ENCODE peak calls at places on chromosomes 6 and 20, in five cellular contexts. R is stimulated activated CD4-positive, alpha-beta T cell treated with anti-CD3 and anti-CD28 coated beads, TNF-alpha, amount 100 ng/mL, for 4 hours; D is coronary artery; E is Right ventricle myocardium inferior; N is pancreas. J is an unnamed sample.

GRCh38 chr6:2839982-2840793 is 1.5 kb downstream of the SERPINB1 start:
- DNase-seq in R (no peak), D (no peak), N (no peak), E (no peak), J (peak)

GRCh38 chr20:50302463-50303041 is 111.9 kb downstream of the CEBPB start:
- DNase-seq in R (no peak), D (no peak), E (no peak), N (no peak), J (no peak)

GRCh38 chr6:157990321-157991066 is 8.8 kb downstream of the SYNJ2 start:
- DNase-seq in E (no peak), R (peak), D (peak), N (no peak), J (no peak)

GRCh38 chr6:158184598-158184997 is 16.4 kb downstream of the GTF2H5 start:
- DNase-seq in D (no peak), E (no peak), N (no peak), R (no peak), J (no peak)

GRCh38 chr6:48826884-48827701 is 636.0 kb downstream of the MMUT start:
- DNase-seq in N (no peak), R (no peak), E (no peak), D (peak), J (no peak)

GRCh38 chr6:83417880-83418663 is 12.8 kb downstream of the ME1 start:
- DNase-seq in N (no peak), E (no peak), R (no peak), D (no peak), J (no peak)

GRCh38 chr6:17226766-17227338 is 54.3 kb upstream of the RBM24 start:
- DNase-seq in D (no peak), E (no peak), N (no peak), R (no peak), J (no peak)

GRCh38 chr6:167559675-167560479 is 235.0 kb downstream of the TTLL2 start:
- DNase-seq in R (no peak), N (peak), D (no peak), E (no peak), J (no peak)

J was measured in caudate nucleus.